ENCODE peak calls at places on chromosomes 16 and 17, in four cellular contexts. One of them, this sample, is unnamed.

GRCh38 chr17:63843387-63844292 is 1.2 kb upstream of the SMARCD2 start:
- DNase-seq in neural progenitor cell: no peak
- DNase-seq in A549: no peak
- DNase-seq in psoas muscle: peak; percentile 74
- DNase-seq in this sample: no peak

GRCh38 chr17:47705536-47706481 is 11.8 kb downstream of the TBKBP1 start:
- DNase-seq in psoas muscle: no peak
- DNase-seq in neural progenitor cell: no peak
- DNase-seq in A549: no peak
- DNase-seq in this sample: peak; percentile 78

GRCh38 chr17:82304826-82305726 is 12.3 kb downstream of the CD7 start:
- DNase-seq in neural progenitor cell: no peak
- DNase-seq in psoas muscle: no peak
- DNase-seq in A549: no peak
- DNase-seq in this sample: no peak

GRCh38 chr16:69057400-69058378 is 47.8 kb upstream of the HAS3 start:
- DNase-seq in A549: peak; percentile 92
- DNase-seq in psoas muscle: peak; percentile 60
- DNase-seq in neural progenitor cell: no peak
- DNase-seq in this sample: no peak

GRCh38 chr17:48484256-48484655 is 46.6 kb downstream of the HOXB1 start:
- DNase-seq in psoas muscle: no peak
- DNase-seq in A549: no peak
- DNase-seq in neural progenitor cell: no peak
- DNase-seq in this sample: no peak

GRCh38 chr17:8189041-8189710 is 804 bp downstream of the BORCS6 start:
- DNase-seq in psoas muscle: no peak
- DNase-seq in A549: no peak
- DNase-seq in neural progenitor cell: peak; percentile 31
- DNase-seq in this sample: peak; percentile 34

GRCh38 chr16:4376126-4376819 is 4.6 kb downstream of the VASN start:
- DNase-seq in A549: no peak
- DNase-seq in neural progenitor cell: peak; percentile 4
- DNase-seq in psoas muscle: peak; percentile 98
- DNase-seq in this sample: no peak

GRCh38 chr16:57614546-57615343 is 13.7 kb upstream of the ADGRG1 start:
- DNase-seq in neural progenitor cell: no peak
- DNase-seq in psoas muscle: no peak
- DNase-seq in A549: no peak
- DNase-seq in this sample: no peak

GRCh38 chr16:2206780-2207433 is 1.7 kb downstream of the MLST8 start:
- DNase-seq in A549: no peak
- DNase-seq in psoas muscle: no peak
- DNase-seq in neural progenitor cell: no peak
- DNase-seq in this sample: no peak
- H3K27ac ChIP-seq in A549: peak overlapping the region; percentile 97
- H3K27ac ChIP-seq in psoas muscle: peak overlapping the region; percentile 95
- H3K27ac ChIP-seq in neural progenitor cell: no peak overlapping the region
- H3K27ac ChIP-seq in this sample: peak overlapping the region; percentile 90

DNA sequence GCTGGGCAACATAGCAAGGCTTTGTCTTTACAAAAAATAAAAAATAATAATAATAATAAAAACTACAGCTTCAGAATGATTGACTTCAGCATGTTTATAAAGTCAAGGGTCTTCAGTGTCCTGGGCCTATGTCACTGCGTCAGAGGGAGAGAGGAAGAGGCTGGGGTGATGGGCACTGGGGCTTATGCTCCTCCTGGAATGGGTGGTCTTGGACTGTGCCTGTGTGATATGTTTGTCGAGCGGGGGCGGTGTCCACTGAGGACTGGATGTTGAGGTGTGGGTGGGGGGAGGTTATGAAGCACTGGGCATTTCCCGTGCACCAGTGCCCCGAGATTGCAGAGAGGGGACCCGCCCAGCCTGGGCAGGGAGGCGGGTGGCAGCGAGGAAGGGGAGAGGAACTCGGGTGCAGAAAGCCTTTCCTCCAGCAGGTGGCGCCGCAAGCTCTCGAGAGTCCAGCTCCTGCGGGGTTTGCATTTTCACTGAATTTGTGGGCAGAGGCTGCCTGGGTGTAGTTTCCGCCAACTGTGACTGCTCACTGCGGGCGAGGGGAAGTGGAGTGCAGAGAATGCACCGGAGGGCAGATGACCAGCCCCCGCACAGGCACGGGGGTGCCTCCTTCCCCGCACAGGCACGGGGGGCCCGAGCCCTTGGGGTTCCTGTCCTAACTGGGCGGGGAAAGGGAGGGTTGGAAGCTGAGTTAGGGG is 190.5 kb downstream of the SEC14L1 start:
- DNase-seq in psoas muscle: peak; percentile 96
- DNase-seq in A549: peak; percentile 97
- DNase-seq in neural progenitor cell: peak; percentile 94
- DNase-seq in this sample: peak; percentile 94
- H3K27ac ChIP-seq in psoas muscle: peak overlapping the region; percentile 48
- H3K27ac ChIP-seq in A549: peak overlapping the region; percentile 83
- H3K27ac ChIP-seq in neural progenitor cell: no peak overlapping the region
- H3K27ac ChIP-seq in this sample: peak overlapping the region; percentile 43

GRCh38 chr17:75316253-75316652 is 27.0 kb upstream of the SLC25A19 start:
- DNase-seq in neural progenitor cell: no peak
- DNase-seq in psoas muscle: no peak
- DNase-seq in A549: no peak
- DNase-seq in this sample: no peak

GRCh38 chr17:75315541-75316243 is 26.5 kb upstream of the SLC25A19 start:
- DNase-seq in A549: no peak
- DNase-seq in psoas muscle: no peak
- DNase-seq in neural progenitor cell: no peak
- DNase-seq in this sample: no peak

GRCh38 chr17:75318615-75319222 is 29.5 kb upstream of the SLC25A19 start:
- DNase-seq in neural progenitor cell: no peak
- DNase-seq in A549: no peak
- DNase-seq in psoas muscle: no peak
- DNase-seq in this sample: no peak

GRCh38 chr17:75318211-75318610 is 29.0 kb upstream of the SLC25A19 start:
- DNase-seq in psoas muscle: no peak
- DNase-seq in A549: no peak
- DNase-seq in neural progenitor cell: no peak
- DNase-seq in this sample: no peak

DNA sequence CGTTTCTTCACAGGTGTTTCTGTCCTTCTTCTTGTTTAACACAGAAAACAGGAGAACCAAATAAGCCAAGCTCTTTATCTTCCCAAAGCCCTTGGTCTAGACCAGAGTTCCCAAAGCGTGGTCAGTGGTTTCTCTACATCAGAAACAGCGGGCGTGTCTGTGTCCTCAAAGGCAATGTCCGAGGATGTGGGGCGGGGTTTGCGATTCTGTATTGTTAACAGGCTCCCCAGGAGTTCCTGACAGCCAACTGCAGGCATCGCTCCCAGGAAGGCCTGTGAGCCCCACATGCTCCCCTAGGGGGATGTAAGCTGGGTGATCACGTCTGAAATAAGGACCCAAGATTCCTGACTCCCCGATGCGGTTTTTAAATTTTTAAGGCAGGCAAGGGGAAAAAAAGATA is 28.4 kb upstream of the SLC25A19 start:
- DNase-seq in psoas muscle: no peak
- DNase-seq in A549: no peak
- DNase-seq in neural progenitor cell: peak; percentile 60
- DNase-seq in this sample: no peak
- H3K27ac ChIP-seq in psoas muscle: no peak overlapping the region
- H3K27ac ChIP-seq in A549: no peak overlapping the region
- H3K27ac ChIP-seq in neural progenitor cell: no peak overlapping the region
- H3K27ac ChIP-seq in this sample: no peak overlapping the region

GRCh38 chr17:6473128-6473767 is 29.0 kb downstream of the PIMREG start:
- DNase-seq in neural progenitor cell: peak; percentile 87
- DNase-seq in A549: peak; percentile 98
- DNase-seq in psoas muscle: peak; percentile 83
- DNase-seq in this sample: peak; percentile 49

GRCh38 chr17:6474906-6475305 is 30.7 kb downstream of the PIMREG start:
- DNase-seq in neural progenitor cell: no peak
- DNase-seq in psoas muscle: no peak
- DNase-seq in A549: no peak
- DNase-seq in this sample: no peak

GRCh38 chr17:6472517-6472916 is 28.3 kb downstream of the PIMREG start:
- DNase-seq in A549: no peak
- DNase-seq in psoas muscle: no peak
- DNase-seq in neural progenitor cell: no peak
- DNase-seq in this sample: no peak

GRCh38 chr17:6475411-6475810 is 31.2 kb downstream of the PIMREG start:
- DNase-seq in A549: no peak
- DNase-seq in neural progenitor cell: no peak
- DNase-seq in psoas muscle: no peak
- DNase-seq in this sample: no peak

DNA sequence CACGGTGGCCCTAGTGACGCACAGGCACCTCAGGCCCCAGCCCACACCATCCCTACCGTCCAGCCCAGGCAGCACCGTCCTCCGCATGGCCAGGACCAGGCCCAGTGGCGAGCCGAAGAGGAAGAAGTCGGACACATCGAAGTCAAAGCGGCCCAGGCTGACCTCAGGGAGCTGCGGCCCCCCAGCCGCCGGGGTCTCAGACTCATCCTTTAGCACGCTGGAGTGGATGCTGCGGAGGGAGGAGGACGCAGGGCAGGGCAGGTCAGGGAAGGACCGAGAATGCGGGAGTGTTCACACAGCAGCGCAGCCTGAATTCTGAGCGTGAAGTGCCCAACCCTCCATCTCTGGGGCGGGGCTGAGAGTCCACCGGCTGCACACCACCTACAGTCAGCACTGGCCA is 30.1 kb downstream of the PIMREG start:
- DNase-seq in A549: no peak
- DNase-seq in psoas muscle: no peak
- DNase-seq in neural progenitor cell: no peak
- DNase-seq in this sample: no peak
- H3K27ac ChIP-seq in A549: no peak overlapping the region
- H3K27ac ChIP-seq in psoas muscle: no peak overlapping the region
- H3K27ac ChIP-seq in neural progenitor cell: no peak overlapping the region
- H3K27ac ChIP-seq in this sample: no peak overlapping the region

GRCh38 chr16:48157794-48158193 is 2.0 kb upstream of the ABCC12 start:
- DNase-seq in A549: no peak
- DNase-seq in neural progenitor cell: no peak
- DNase-seq in psoas muscle: no peak
- DNase-seq in this sample: no peak
- H3K27ac ChIP-seq in A549: peak overlapping the region; percentile 85
- H3K27ac ChIP-seq in neural progenitor cell: no peak overlapping the region
- H3K27ac ChIP-seq in psoas muscle: no peak overlapping the region
- H3K27ac ChIP-seq in this sample: no peak overlapping the region

DNA sequence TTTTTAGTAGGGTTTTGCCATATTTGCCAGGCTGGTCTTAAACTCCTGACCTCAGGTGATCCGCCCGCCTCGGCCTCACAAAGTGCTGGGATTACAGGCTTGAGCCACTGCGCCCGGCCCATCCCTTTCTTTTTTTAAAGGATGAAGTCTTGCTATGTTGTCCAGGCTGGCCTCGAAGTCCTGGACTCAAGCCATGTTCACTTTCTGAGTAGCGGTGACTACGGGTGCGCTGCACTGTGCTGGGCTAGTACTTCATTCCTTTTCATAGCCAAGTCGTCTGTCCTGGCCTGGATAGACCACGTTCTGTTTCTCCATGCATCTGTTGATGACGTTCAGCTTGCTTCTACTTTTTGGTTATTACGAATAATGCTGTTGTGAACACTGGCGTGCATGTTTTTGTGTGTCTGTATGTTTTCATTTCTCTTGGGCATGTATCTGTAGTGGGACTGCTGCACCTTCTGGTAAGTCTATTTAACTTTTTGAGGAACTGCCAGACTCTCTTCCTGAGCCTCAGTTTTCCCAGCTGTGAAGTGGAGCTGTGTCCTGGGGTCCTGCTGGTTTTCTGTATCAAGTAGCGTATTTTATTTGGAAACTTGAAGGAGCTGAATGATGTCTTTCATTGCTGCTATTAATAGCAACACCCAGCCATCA is 40.0 kb upstream of the GSE1 start:
- DNase-seq in A549: no peak
- DNase-seq in psoas muscle: no peak
- DNase-seq in neural progenitor cell: no peak
- DNase-seq in this sample: peak; percentile 6
- H3K27ac ChIP-seq in A549: no peak overlapping the region
- H3K27ac ChIP-seq in psoas muscle: peak overlapping the region; percentile 63
- H3K27ac ChIP-seq in neural progenitor cell: no peak overlapping the region
- H3K27ac ChIP-seq in this sample: no peak overlapping the region

DNA sequence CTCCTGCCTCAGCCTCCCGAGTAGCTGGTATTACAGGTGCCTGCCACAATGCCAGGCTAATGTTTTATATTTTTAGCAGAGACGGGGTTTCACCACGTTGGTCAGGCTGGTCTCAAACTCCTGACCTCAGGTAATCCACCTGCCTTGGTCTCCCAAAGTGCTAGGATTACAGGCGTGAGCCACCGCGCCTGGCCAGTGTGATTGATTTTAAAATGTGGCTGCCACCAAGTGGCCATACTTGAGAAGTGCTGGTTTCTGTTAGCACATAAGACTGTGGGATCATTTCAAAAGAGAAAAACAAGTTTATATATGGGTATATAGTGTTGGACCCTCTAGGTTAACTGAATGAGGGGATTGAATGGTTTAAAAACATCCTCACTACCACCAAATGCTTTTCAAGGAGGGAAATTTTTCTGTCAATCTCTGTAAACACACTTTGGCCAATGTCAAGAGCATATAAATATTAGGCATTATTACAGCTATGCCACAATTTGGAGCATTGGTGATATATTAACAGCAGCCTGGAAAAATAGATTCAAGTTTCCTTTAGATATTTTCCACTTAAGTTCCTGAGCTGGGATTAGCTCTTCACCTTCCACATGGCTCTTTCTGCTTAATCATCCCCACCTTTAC is 13.5 kb upstream of the DHRS13 start:
- DNase-seq in A549: peak; percentile 63
- DNase-seq in psoas muscle: no peak
- DNase-seq in neural progenitor cell: peak; percentile 58
- DNase-seq in this sample: peak; percentile 59
- H3K27ac ChIP-seq in A549: no peak overlapping the region
- H3K27ac ChIP-seq in psoas muscle: peak overlapping the region; percentile 72
- H3K27ac ChIP-seq in neural progenitor cell: no peak overlapping the region
- H3K27ac ChIP-seq in this sample: no peak overlapping the region

This sample was measured in CD4-positive, alpha-beta memory T cell.